ENCODE peak calls at places on chromosomes 2 and 18, in eight cellular contexts. One of them, this sample, is unnamed.

GRCh38 chr2:133062946-133063345 is 392.9 kb upstream of the LYPD1 start:
- DNase-seq in AG10803: no peak
- DNase-seq in left ventricle myocardium inferior: no peak
- DNase-seq in keratinocyte: no peak
- DNase-seq in WTC11: no peak
- DNase-seq in fibroblast of lung: peak
- DNase-seq in stimulated activated CD8-positive, alpha-beta memory T cell treated with anti-CD3 and anti-CD28 coated beads, Interleukin-4, amount 100 ng/mL, for 24 hours: no peak
- DNase-seq in BE2C: no peak
- DNase-seq in this sample: no peak

GRCh38 chr2:145563752-145564615 is 1044.1 kb upstream of the ZEB2 start:
- DNase-seq in AG10803: no peak
- DNase-seq in left ventricle myocardium inferior: no peak
- DNase-seq in keratinocyte: no peak
- DNase-seq in WTC11: no peak
- DNase-seq in fibroblast of lung: peak
- DNase-seq in stimulated activated CD8-positive, alpha-beta memory T cell treated with anti-CD3 and anti-CD28 coated beads, Interleukin-4, amount 100 ng/mL, for 24 hours: no peak
- DNase-seq in BE2C: no peak
- DNase-seq in this sample: peak

GRCh38 chr18:54787616-54788015 is 40.7 kb upstream of the RAB27B start:
- DNase-seq in AG10803: peak
- DNase-seq in left ventricle myocardium inferior: no peak
- DNase-seq in keratinocyte: no peak
- DNase-seq in WTC11: no peak
- DNase-seq in fibroblast of lung: peak
- DNase-seq in stimulated activated CD8-positive, alpha-beta memory T cell treated with anti-CD3 and anti-CD28 coated beads, Interleukin-4, amount 100 ng/mL, for 24 hours: no peak
- DNase-seq in BE2C: no peak
- DNase-seq in this sample: no peak

GRCh38 chr2:209614630-209615369 is 156.8 kb upstream of the UNC80 start:
- DNase-seq in AG10803: no peak
- DNase-seq in left ventricle myocardium inferior: no peak
- DNase-seq in keratinocyte: no peak
- DNase-seq in WTC11: peak
- DNase-seq in fibroblast of lung: no peak
- DNase-seq in stimulated activated CD8-positive, alpha-beta memory T cell treated with anti-CD3 and anti-CD28 coated beads, Interleukin-4, amount 100 ng/mL, for 24 hours: no peak
- DNase-seq in BE2C: no peak
- DNase-seq in this sample: peak

GRCh38 chr2:212609499-212609898 is 70.9 kb upstream of the ERBB4 start:
- DNase-seq in AG10803: no peak
- DNase-seq in left ventricle myocardium inferior: no peak
- DNase-seq in keratinocyte: no peak
- DNase-seq in WTC11: no peak
- DNase-seq in fibroblast of lung: no peak
- DNase-seq in stimulated activated CD8-positive, alpha-beta memory T cell treated with anti-CD3 and anti-CD28 coated beads, Interleukin-4, amount 100 ng/mL, for 24 hours: no peak
- DNase-seq in BE2C: no peak
- DNase-seq in this sample: no peak

GRCh38 chr2:109457366-109457765 is 156.4 kb downstream of the SEPTIN10 start:
- DNase-seq in AG10803: no peak
- DNase-seq in left ventricle myocardium inferior: no peak
- DNase-seq in keratinocyte: no peak
- DNase-seq in WTC11: no peak
- DNase-seq in fibroblast of lung: no peak
- DNase-seq in stimulated activated CD8-positive, alpha-beta memory T cell treated with anti-CD3 and anti-CD28 coated beads, Interleukin-4, amount 100 ng/mL, for 24 hours: no peak
- DNase-seq in BE2C: no peak
- DNase-seq in this sample: no peak

GRCh38 chr2:104502904-104503303 is 351.0 kb upstream of the POU3F3 start:
- DNase-seq in AG10803: no peak
- DNase-seq in left ventricle myocardium inferior: no peak
- DNase-seq in keratinocyte: no peak
- DNase-seq in WTC11: no peak
- DNase-seq in fibroblast of lung: no peak
- DNase-seq in stimulated activated CD8-positive, alpha-beta memory T cell treated with anti-CD3 and anti-CD28 coated beads, Interleukin-4, amount 100 ng/mL, for 24 hours: no peak
- DNase-seq in BE2C: no peak
- DNase-seq in this sample: no peak

GRCh38 chr2:206480161-206480560 is 36.8 kb downstream of the ADAM23 start:
- DNase-seq in AG10803: peak
- DNase-seq in left ventricle myocardium inferior: no peak
- DNase-seq in keratinocyte: no peak
- DNase-seq in WTC11: no peak
- DNase-seq in fibroblast of lung: no peak
- DNase-seq in stimulated activated CD8-positive, alpha-beta memory T cell treated with anti-CD3 and anti-CD28 coated beads, Interleukin-4, amount 100 ng/mL, for 24 hours: no peak
- DNase-seq in BE2C: no peak
- DNase-seq in this sample: no peak

GRCh38 chr2:128054104-128054503 is 26.2 kb upstream of the SAP130 start:
- DNase-seq in AG10803: no peak
- DNase-seq in left ventricle myocardium inferior: no peak
- DNase-seq in keratinocyte: no peak
- DNase-seq in WTC11: no peak
- DNase-seq in fibroblast of lung: no peak
- DNase-seq in stimulated activated CD8-positive, alpha-beta memory T cell treated with anti-CD3 and anti-CD28 coated beads, Interleukin-4, amount 100 ng/mL, for 24 hours: no peak
- DNase-seq in BE2C: no peak
- DNase-seq in this sample: no peak

GRCh38 chr18:74316257-74317180 is 880 bp downstream of the C18orf63 start:
- DNase-seq in AG10803: peak
- DNase-seq in left ventricle myocardium inferior: no peak
- DNase-seq in keratinocyte: no peak
- DNase-seq in WTC11: no peak
- DNase-seq in fibroblast of lung: peak
- DNase-seq in stimulated activated CD8-positive, alpha-beta memory T cell treated with anti-CD3 and anti-CD28 coated beads, Interleukin-4, amount 100 ng/mL, for 24 hours: no peak
- DNase-seq in BE2C: no peak
- DNase-seq in this sample: peak

GRCh38 chr2:134869941-134870736 is 31.7 kb downstream of the ACMSD start:
- DNase-seq in AG10803: no peak
- DNase-seq in left ventricle myocardium inferior: peak
- DNase-seq in keratinocyte: no peak
- DNase-seq in WTC11: no peak
- DNase-seq in fibroblast of lung: peak
- DNase-seq in stimulated activated CD8-positive, alpha-beta memory T cell treated with anti-CD3 and anti-CD28 coated beads, Interleukin-4, amount 100 ng/mL, for 24 hours: no peak
- DNase-seq in BE2C: no peak
- DNase-seq in this sample: no peak

GRCh38 chr18:63183263-63183662 is 136.3 kb downstream of the BCL2 start:
- DNase-seq in AG10803: no peak
- DNase-seq in left ventricle myocardium inferior: no peak
- DNase-seq in keratinocyte: no peak
- DNase-seq in WTC11: no peak
- DNase-seq in fibroblast of lung: no peak
- DNase-seq in stimulated activated CD8-positive, alpha-beta memory T cell treated with anti-CD3 and anti-CD28 coated beads, Interleukin-4, amount 100 ng/mL, for 24 hours: no peak
- DNase-seq in BE2C: no peak
- DNase-seq in this sample: no peak

GRCh38 chr2:179595284-179595683 is 266.1 kb downstream of the ZNF385B start:
- DNase-seq in AG10803: no peak
- DNase-seq in left ventricle myocardium inferior: no peak
- DNase-seq in keratinocyte: no peak
- DNase-seq in WTC11: peak
- DNase-seq in fibroblast of lung: no peak
- DNase-seq in stimulated activated CD8-positive, alpha-beta memory T cell treated with anti-CD3 and anti-CD28 coated beads, Interleukin-4, amount 100 ng/mL, for 24 hours: no peak
- DNase-seq in BE2C: no peak
- DNase-seq in this sample: peak

This sample was measured in ELF-1.